ENCODE peak calls at places on chromosome 2, in six cellular contexts. One of them, this sample, is unnamed. For H3K4me1, the result is how much of the 10 kb centered on the place peaks cover.

GRCh38 chr2:112184121-112184520 is 45.9 kb downstream of the FBLN7 start:
- DNase-seq in K562: no peak
- DNase-seq in endothelial cell of umbilical vein: no peak
- DNase-seq in transverse colon: no peak
- DNase-seq in esophagus squamous epithelium: no peak
- DNase-seq in gastrocnemius medialis: no peak
- DNase-seq in this sample: no peak

GRCh38 chr2:27954771-27955384 is 64.3 kb downstream of the BABAM2 start:
- DNase-seq in esophagus squamous epithelium: peak
- DNase-seq in K562: no peak
- DNase-seq in transverse colon: peak
- DNase-seq in gastrocnemius medialis: peak
- DNase-seq in endothelial cell of umbilical vein: peak
- DNase-seq in this sample: peak

GRCh38 chr2:191128172-191128910 is 22.5 kb downstream of the STAT4 start:
- DNase-seq in esophagus squamous epithelium: no peak
- DNase-seq in gastrocnemius medialis: no peak
- DNase-seq in K562: no peak
- DNase-seq in transverse colon: no peak
- DNase-seq in endothelial cell of umbilical vein: no peak
- DNase-seq in this sample: no peak

GRCh38 chr2:59083075-59083792 is 842.1 kb upstream of the FANCL start:
- DNase-seq in esophagus squamous epithelium: no peak
- DNase-seq in endothelial cell of umbilical vein: no peak
- DNase-seq in transverse colon: no peak
- DNase-seq in K562: no peak
- DNase-seq in gastrocnemius medialis: no peak
- DNase-seq in this sample: no peak

GRCh38 chr2:168033966-168034365 is 213.4 kb downstream of the STK39 start:
- DNase-seq in endothelial cell of umbilical vein: no peak
- DNase-seq in esophagus squamous epithelium: no peak
- DNase-seq in K562: no peak
- DNase-seq in transverse colon: no peak
- DNase-seq in gastrocnemius medialis: no peak
- DNase-seq in this sample: no peak

GRCh38 chr2:100397976-100398375 is 19.5 kb downstream of the CHST10 start:
- DNase-seq in gastrocnemius medialis: no peak
- DNase-seq in K562: no peak
- DNase-seq in endothelial cell of umbilical vein: no peak
- DNase-seq in esophagus squamous epithelium: no peak
- DNase-seq in transverse colon: no peak
- DNase-seq in this sample: no peak

GRCh38 chr2:185456517-185456916 is 282.1 kb upstream of the FSIP2 start:
- DNase-seq in gastrocnemius medialis: no peak
- DNase-seq in transverse colon: no peak
- DNase-seq in esophagus squamous epithelium: no peak
- DNase-seq in K562: no peak
- DNase-seq in endothelial cell of umbilical vein: no peak
- DNase-seq in this sample: no peak

GRCh38 chr2:215652432-215652831 is 216.6 kb upstream of the FN1 start:
- DNase-seq in K562: no peak
- DNase-seq in gastrocnemius medialis: no peak
- DNase-seq in transverse colon: no peak
- DNase-seq in esophagus squamous epithelium: no peak
- DNase-seq in endothelial cell of umbilical vein: no peak
- DNase-seq in this sample: no peak

GRCh38 chr2:234570476-234570875 is 73.6 kb upstream of the ARL4C start:
- DNase-seq in esophagus squamous epithelium: no peak
- DNase-seq in endothelial cell of umbilical vein: no peak
- DNase-seq in gastrocnemius medialis: no peak
- DNase-seq in transverse colon: no peak
- DNase-seq in K562: no peak
- DNase-seq in this sample: no peak

GRCh38 chr2:11344342-11344955 is at the start of gene ROCK2:
- DNase-seq in K562: peak
- DNase-seq in transverse colon: peak
- DNase-seq in endothelial cell of umbilical vein: peak
- DNase-seq in gastrocnemius medialis: peak
- DNase-seq in esophagus squamous epithelium: peak
- DNase-seq in this sample: peak

GRCh38 chr2:11343626-11344341 is 652 bp downstream of the ROCK2 start:
- DNase-seq in transverse colon: peak
- DNase-seq in gastrocnemius medialis: peak
- DNase-seq in K562: peak
- DNase-seq in esophagus squamous epithelium: no peak
- DNase-seq in endothelial cell of umbilical vein: peak
- DNase-seq in this sample: peak

GRCh38 chr2:11340717-11341116 is 3.7 kb downstream of the ROCK2 start:
- DNase-seq in K562: no peak
- DNase-seq in gastrocnemius medialis: no peak
- DNase-seq in esophagus squamous epithelium: no peak
- DNase-seq in transverse colon: no peak
- DNase-seq in endothelial cell of umbilical vein: no peak
- DNase-seq in this sample: no peak

GRCh38 chr2:11343344-11343625 is 1.2 kb downstream of the ROCK2 start:
- DNase-seq in esophagus squamous epithelium: no peak
- DNase-seq in gastrocnemius medialis: no peak
- DNase-seq in transverse colon: no peak
- DNase-seq in endothelial cell of umbilical vein: peak
- DNase-seq in K562: no peak
- DNase-seq in this sample: no peak

GRCh38 chr2:11342561-11343343 is 1.7 kb downstream of the ROCK2 start:
- DNase-seq in esophagus squamous epithelium: no peak
- DNase-seq in K562: peak
- DNase-seq in gastrocnemius medialis: no peak
- DNase-seq in endothelial cell of umbilical vein: peak
- DNase-seq in transverse colon: peak
- DNase-seq in this sample: no peak
- TF ChIP-seq POLR2A in esophagus squamous epithelium: no peak
- TF ChIP-seq POLR2A in K562: no peak
- TF ChIP-seq POLR2A in gastrocnemius medialis: no peak
- TF ChIP-seq POLR2A in endothelial cell of umbilical vein: no peak
- TF ChIP-seq POLR2A in transverse colon: no peak
- TF ChIP-seq POLR2A in this sample: no peak

GRCh38 chr2:96264086-96264485 is 1.7 kb downstream of the TMEM127 start:
- DNase-seq in gastrocnemius medialis: no peak
- DNase-seq in transverse colon: no peak
- DNase-seq in endothelial cell of umbilical vein: no peak
- DNase-seq in esophagus squamous epithelium: no peak
- DNase-seq in K562: no peak
- DNase-seq in this sample: no peak

GRCh38 chr2:96259497-96259921 is 6.3 kb downstream of the TMEM127 start:
- DNase-seq in transverse colon: peak
- DNase-seq in K562: no peak
- DNase-seq in gastrocnemius medialis: peak
- DNase-seq in esophagus squamous epithelium: no peak
- DNase-seq in endothelial cell of umbilical vein: no peak
- DNase-seq in this sample: no peak

GRCh38 chr2:96262306-96262705 is 3.5 kb downstream of the TMEM127 start:
- DNase-seq in esophagus squamous epithelium: no peak
- DNase-seq in gastrocnemius medialis: no peak
- DNase-seq in endothelial cell of umbilical vein: no peak
- DNase-seq in K562: no peak
- DNase-seq in transverse colon: no peak
- DNase-seq in this sample: no peak

GRCh38 chr2:96260404-96261260 is 5.2 kb downstream of the TMEM127 start:
- DNase-seq in endothelial cell of umbilical vein: peak
- DNase-seq in gastrocnemius medialis: peak
- DNase-seq in transverse colon: peak
- DNase-seq in esophagus squamous epithelium: no peak
- DNase-seq in K562: peak
- DNase-seq in this sample: peak

DNA sequence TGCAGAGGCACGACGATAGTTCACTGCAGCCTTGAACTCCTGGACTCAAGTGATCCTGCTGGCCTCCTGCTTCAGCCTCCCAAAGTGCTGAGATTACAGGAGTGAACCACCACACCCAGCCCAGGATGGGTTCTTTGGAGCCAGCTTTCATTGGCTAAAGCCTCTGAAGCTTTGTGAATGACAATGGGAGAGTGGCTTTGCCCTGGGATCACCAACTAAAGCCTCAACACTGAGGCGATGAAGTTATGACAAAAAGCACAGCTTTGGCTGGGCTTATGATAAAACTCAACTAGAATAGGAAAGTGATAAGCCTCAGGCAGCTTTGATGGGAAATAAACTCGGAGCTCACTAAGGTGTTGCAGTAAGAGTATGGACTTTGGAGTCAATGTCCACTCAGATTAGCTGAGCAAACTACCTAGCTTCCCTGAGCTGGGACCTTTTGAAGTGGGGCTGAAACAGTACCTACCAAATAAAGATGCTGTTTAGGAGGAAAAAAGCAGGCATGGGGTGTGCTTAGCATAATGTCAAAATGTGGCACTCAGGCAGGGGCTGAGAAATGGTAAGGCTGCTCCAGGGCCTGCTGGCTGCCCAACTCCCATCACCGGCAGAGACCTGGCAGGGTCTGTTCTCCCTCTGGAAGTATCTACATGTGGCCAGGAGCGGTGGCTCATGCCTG is 4.3 kb downstream of the TMEM127 start:
- DNase-seq in K562: no peak
- DNase-seq in esophagus squamous epithelium: no peak
- DNase-seq in gastrocnemius medialis: no peak
- DNase-seq in transverse colon: no peak
- DNase-seq in endothelial cell of umbilical vein: no peak
- DNase-seq in this sample: no peak
- H3K4me1 ChIP-seq in K562: under half
- H3K4me1 ChIP-seq in esophagus squamous epithelium: under half
- H3K4me1 ChIP-seq in gastrocnemius medialis: half or more
- H3K4me1 ChIP-seq in transverse colon: half or more
- H3K4me1 ChIP-seq in endothelial cell of umbilical vein: under half
- H3K4me1 ChIP-seq in this sample: under half

GRCh38 chr2:230713331-230714121 is 884 bp downstream of the CAB39 start:
- DNase-seq in esophagus squamous epithelium: no peak
- DNase-seq in gastrocnemius medialis: peak
- DNase-seq in transverse colon: peak
- DNase-seq in endothelial cell of umbilical vein: peak
- DNase-seq in K562: peak
- DNase-seq in this sample: peak

GRCh38 chr2:230714122-230714453 is 1.4 kb downstream of the CAB39 start:
- DNase-seq in endothelial cell of umbilical vein: peak
- DNase-seq in transverse colon: peak
- DNase-seq in K562: peak
- DNase-seq in esophagus squamous epithelium: no peak
- DNase-seq in gastrocnemius medialis: peak
- DNase-seq in this sample: no peak

GRCh38 chr2:230715201-230715600 is 2.6 kb downstream of the CAB39 start:
- DNase-seq in K562: peak
- DNase-seq in gastrocnemius medialis: no peak
- DNase-seq in esophagus squamous epithelium: no peak
- DNase-seq in transverse colon: no peak
- DNase-seq in endothelial cell of umbilical vein: peak
- DNase-seq in this sample: no peak

GRCh38 chr2:230711224-230711623 is 1.4 kb upstream of the CAB39 start:
- DNase-seq in K562: peak
- DNase-seq in endothelial cell of umbilical vein: no peak
- DNase-seq in transverse colon: no peak
- DNase-seq in gastrocnemius medialis: no peak
- DNase-seq in esophagus squamous epithelium: no peak
- DNase-seq in this sample: no peak

DNA sequence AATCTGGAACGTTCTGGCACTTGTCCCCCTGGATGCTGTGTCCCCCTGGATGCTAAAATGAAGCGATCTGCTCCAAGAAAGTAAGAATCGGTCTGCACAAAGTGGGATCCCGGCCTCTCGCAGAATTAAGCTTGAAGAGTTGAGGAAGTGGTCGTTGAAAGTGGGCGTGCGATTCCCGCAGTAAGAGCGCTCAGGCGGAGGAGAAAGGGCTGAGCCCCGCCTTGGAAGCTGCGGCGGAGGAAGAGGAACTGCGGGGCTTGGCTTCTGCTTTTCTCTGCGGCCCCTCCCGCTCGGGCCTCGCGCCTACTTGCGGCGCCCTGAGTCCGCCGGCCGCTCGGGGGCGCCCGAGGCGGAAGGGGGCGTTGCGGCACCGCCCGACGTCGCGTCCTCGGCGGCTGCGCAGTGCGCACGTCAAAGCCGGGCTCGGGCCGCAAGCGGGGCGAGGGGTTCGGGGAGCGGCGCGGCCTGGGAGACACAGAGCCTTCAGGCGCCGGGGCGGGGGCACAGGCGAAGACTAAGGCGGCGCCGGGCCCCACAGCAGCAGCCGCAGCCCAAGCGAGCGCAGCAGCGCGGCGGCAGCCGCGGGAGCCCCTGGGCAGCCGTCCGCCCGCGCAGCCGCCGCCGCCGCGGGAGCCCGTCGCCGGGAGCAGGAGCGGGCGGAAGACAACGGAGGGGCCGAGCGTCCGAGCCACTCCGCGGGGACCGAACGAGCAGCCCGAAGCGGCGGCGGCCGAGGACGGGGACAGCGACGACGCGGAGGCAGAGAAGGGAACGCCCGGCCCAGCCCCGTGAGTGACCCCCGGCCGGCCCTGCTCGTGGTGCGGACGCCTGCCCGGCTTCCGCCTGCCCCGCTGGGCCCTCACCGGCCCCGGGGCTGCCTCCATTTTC is at the start of gene CAB39:
- DNase-seq in esophagus squamous epithelium: peak
- DNase-seq in endothelial cell of umbilical vein: peak
- DNase-seq in K562: peak
- DNase-seq in gastrocnemius medialis: peak
- DNase-seq in transverse colon: peak
- DNase-seq in this sample: peak
- TF ChIP-seq POLR2A in esophagus squamous epithelium: peak
- TF ChIP-seq POLR2A in endothelial cell of umbilical vein: peak
- TF ChIP-seq POLR2A in K562: peak
- TF ChIP-seq POLR2A in gastrocnemius medialis: peak
- TF ChIP-seq POLR2A in transverse colon: peak
- TF ChIP-seq POLR2A in this sample: peak

GRCh38 chr2:55049794-55050132 is 488 bp downstream of the RTN4 start:
- DNase-seq in esophagus squamous epithelium: no peak
- DNase-seq in K562: no peak
- DNase-seq in endothelial cell of umbilical vein: no peak
- DNase-seq in gastrocnemius medialis: peak
- DNase-seq in transverse colon: no peak
- DNase-seq in this sample: no peak

GRCh38 chr2:55048925-55049793 is 1.1 kb downstream of the RTN4 start:
- DNase-seq in gastrocnemius medialis: peak
- DNase-seq in esophagus squamous epithelium: peak
- DNase-seq in transverse colon: peak
- DNase-seq in K562: peak
- DNase-seq in endothelial cell of umbilical vein: peak
- DNase-seq in this sample: peak

GRCh38 chr2:55050133-55050994 is at the start of gene RTN4:
- DNase-seq in K562: peak
- DNase-seq in transverse colon: peak
- DNase-seq in endothelial cell of umbilical vein: peak
- DNase-seq in gastrocnemius medialis: peak
- DNase-seq in esophagus squamous epithelium: peak
- DNase-seq in this sample: peak

GRCh38 chr2:55047677-55048299 is 2.5 kb downstream of the RTN4 start:
- DNase-seq in esophagus squamous epithelium: no peak
- DNase-seq in transverse colon: no peak
- DNase-seq in K562: no peak
- DNase-seq in gastrocnemius medialis: no peak
- DNase-seq in endothelial cell of umbilical vein: peak
- DNase-seq in this sample: no peak

DNA sequence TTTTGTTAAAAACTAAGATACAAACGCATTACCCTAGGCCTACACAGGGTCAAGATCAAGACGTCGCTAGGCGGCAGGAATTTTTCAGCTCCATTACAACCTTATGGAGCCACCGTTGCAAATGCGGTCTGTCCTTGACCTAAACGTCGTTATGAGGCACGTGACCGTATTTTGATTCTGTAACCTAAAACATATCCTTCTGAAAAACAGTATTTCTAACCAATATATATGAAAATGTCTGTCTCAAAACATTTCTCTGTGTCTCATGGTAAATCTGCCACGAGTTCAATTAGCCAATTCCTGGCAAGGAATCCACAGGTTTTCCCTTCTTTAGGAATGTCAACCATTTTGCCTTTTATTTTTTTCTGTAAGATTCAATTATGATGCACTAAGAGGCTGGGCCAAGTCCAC is 1.7 kb downstream of the RTN4 start:
- DNase-seq in transverse colon: peak
- DNase-seq in K562: peak
- DNase-seq in endothelial cell of umbilical vein: peak
- DNase-seq in esophagus squamous epithelium: no peak
- DNase-seq in gastrocnemius medialis: no peak
- DNase-seq in this sample: peak
- H3K4me1 ChIP-seq in transverse colon: half or more
- H3K4me1 ChIP-seq in K562: under half
- H3K4me1 ChIP-seq in endothelial cell of umbilical vein: under half
- H3K4me1 ChIP-seq in esophagus squamous epithelium: under half
- H3K4me1 ChIP-seq in gastrocnemius medialis: under half
- H3K4me1 ChIP-seq in this sample: under half